ENCODE peak calls at places on chromosomes 2 and 18, in six cellular contexts. One of them, this sample, is unnamed.

GRCh38 chr2:2845267-2845666 is 514.2 kb upstream of the MYT1L start:
- DNase-seq in globus pallidus: no peak
- DNase-seq in activated naive CD8-positive, alpha-beta T cell treated with anti-CD3 and anti-CD28 coated beads for 36 hours: no peak
- DNase-seq in H9: no peak
- DNase-seq in NT2/D1: no peak
- DNase-seq in nucleus accumbens: no peak
- DNase-seq in this sample: no peak

GRCh38 chr2:152335016-152335850 is at the start of gene FMNL2:
- DNase-seq in H9: peak; percentile 94
- DNase-seq in NT2/D1: peak; percentile 72
- DNase-seq in nucleus accumbens: peak; percentile 75
- DNase-seq in activated naive CD8-positive, alpha-beta T cell treated with anti-CD3 and anti-CD28 coated beads for 36 hours: peak; percentile 71
- DNase-seq in globus pallidus: peak; percentile 90
- DNase-seq in this sample: peak; percentile 63

GRCh38 chr2:142315353-142315752 is 184.5 kb upstream of the LRP1B start:
- DNase-seq in H9: no peak
- DNase-seq in nucleus accumbens: no peak
- DNase-seq in NT2/D1: no peak
- DNase-seq in globus pallidus: no peak
- DNase-seq in activated naive CD8-positive, alpha-beta T cell treated with anti-CD3 and anti-CD28 coated beads for 36 hours: no peak
- DNase-seq in this sample: no peak

GRCh38 chr2:173982918-173983317 is 17.7 kb upstream of the SP3 start:
- DNase-seq in globus pallidus: peak; percentile 29
- DNase-seq in activated naive CD8-positive, alpha-beta T cell treated with anti-CD3 and anti-CD28 coated beads for 36 hours: no peak
- DNase-seq in H9: no peak
- DNase-seq in nucleus accumbens: no peak
- DNase-seq in NT2/D1: no peak
- DNase-seq in this sample: no peak

GRCh38 chr2:162474006-162474405 is 130.1 kb downstream of the GCA start:
- DNase-seq in globus pallidus: no peak
- DNase-seq in H9: no peak
- DNase-seq in NT2/D1: no peak
- DNase-seq in activated naive CD8-positive, alpha-beta T cell treated with anti-CD3 and anti-CD28 coated beads for 36 hours: no peak
- DNase-seq in nucleus accumbens: no peak
- DNase-seq in this sample: no peak

GRCh38 chr2:170122883-170123547 is 54.9 kb upstream of the MYO3B start:
- DNase-seq in globus pallidus: no peak
- DNase-seq in nucleus accumbens: no peak
- DNase-seq in H9: no peak
- DNase-seq in activated naive CD8-positive, alpha-beta T cell treated with anti-CD3 and anti-CD28 coated beads for 36 hours: no peak
- DNase-seq in NT2/D1: no peak
- DNase-seq in this sample: no peak

GRCh38 chr18:21298351-21298750 is 56.3 kb downstream of the GREB1L start:
- DNase-seq in nucleus accumbens: no peak
- DNase-seq in NT2/D1: no peak
- DNase-seq in globus pallidus: no peak
- DNase-seq in H9: no peak
- DNase-seq in activated naive CD8-positive, alpha-beta T cell treated with anti-CD3 and anti-CD28 coated beads for 36 hours: no peak
- DNase-seq in this sample: no peak

GRCh38 chr2:233829193-233830110 is 24.9 kb downstream of the HJURP start:
- DNase-seq in H9: peak; percentile 22
- DNase-seq in NT2/D1: no peak
- DNase-seq in nucleus accumbens: no peak
- DNase-seq in activated naive CD8-positive, alpha-beta T cell treated with anti-CD3 and anti-CD28 coated beads for 36 hours: no peak
- DNase-seq in globus pallidus: no peak
- DNase-seq in this sample: no peak

GRCh38 chr2:179020156-179020750 is 29.7 kb downstream of the CCDC141 start:
- DNase-seq in nucleus accumbens: no peak
- DNase-seq in globus pallidus: no peak
- DNase-seq in NT2/D1: peak; percentile 30
- DNase-seq in activated naive CD8-positive, alpha-beta T cell treated with anti-CD3 and anti-CD28 coated beads for 36 hours: peak; percentile 50
- DNase-seq in H9: peak; percentile 67
- DNase-seq in this sample: peak; percentile 47

GRCh38 chr18:68648191-68648590 is 66.7 kb downstream of the TMX3 start:
- DNase-seq in H9: no peak
- DNase-seq in nucleus accumbens: no peak
- DNase-seq in globus pallidus: no peak
- DNase-seq in activated naive CD8-positive, alpha-beta T cell treated with anti-CD3 and anti-CD28 coated beads for 36 hours: no peak
- DNase-seq in NT2/D1: no peak
- DNase-seq in this sample: no peak

GRCh38 chr2:61889212-61889956 is 928 bp upstream of the CCT4 start:
- DNase-seq in NT2/D1: no peak
- DNase-seq in globus pallidus: peak; percentile 8
- DNase-seq in nucleus accumbens: no peak
- DNase-seq in H9: no peak
- DNase-seq in activated naive CD8-positive, alpha-beta T cell treated with anti-CD3 and anti-CD28 coated beads for 36 hours: no peak
- DNase-seq in this sample: no peak

GRCh38 chr2:98552499-98553179 is 55.7 kb downstream of the COA5 start:
- DNase-seq in H9: no peak
- DNase-seq in globus pallidus: no peak
- DNase-seq in activated naive CD8-positive, alpha-beta T cell treated with anti-CD3 and anti-CD28 coated beads for 36 hours: no peak
- DNase-seq in nucleus accumbens: no peak
- DNase-seq in NT2/D1: no peak
- DNase-seq in this sample: no peak

GRCh38 chr2:164974221-164974620 is 18.9 kb upstream of the SLC38A11 start:
- DNase-seq in nucleus accumbens: no peak
- DNase-seq in activated naive CD8-positive, alpha-beta T cell treated with anti-CD3 and anti-CD28 coated beads for 36 hours: no peak
- DNase-seq in H9: no peak
- DNase-seq in NT2/D1: no peak
- DNase-seq in globus pallidus: no peak
- DNase-seq in this sample: no peak

GRCh38 chr2:66686768-66687167 is 251.8 kb downstream of the MEIS1 start:
- DNase-seq in globus pallidus: no peak
- DNase-seq in NT2/D1: no peak
- DNase-seq in activated naive CD8-positive, alpha-beta T cell treated with anti-CD3 and anti-CD28 coated beads for 36 hours: no peak
- DNase-seq in nucleus accumbens: no peak
- DNase-seq in H9: no peak
- DNase-seq in this sample: no peak

GRCh38 chr2:233020454-233020853 is 7.4 kb upstream of the NGEF start:
- DNase-seq in activated naive CD8-positive, alpha-beta T cell treated with anti-CD3 and anti-CD28 coated beads for 36 hours: no peak
- DNase-seq in H9: no peak
- DNase-seq in NT2/D1: no peak
- DNase-seq in nucleus accumbens: no peak
- DNase-seq in globus pallidus: no peak
- DNase-seq in this sample: no peak

GRCh38 chr18:23398401-23398800 is 54.7 kb upstream of the RIOK3 start:
- DNase-seq in globus pallidus: no peak
- DNase-seq in activated naive CD8-positive, alpha-beta T cell treated with anti-CD3 and anti-CD28 coated beads for 36 hours: no peak
- DNase-seq in nucleus accumbens: no peak
- DNase-seq in H9: no peak
- DNase-seq in NT2/D1: no peak
- DNase-seq in this sample: no peak

GRCh38 chr2:103276869-103277268 is 515.0 kb downstream of the TMEM182 start:
- DNase-seq in NT2/D1: no peak
- DNase-seq in H9: no peak
- DNase-seq in activated naive CD8-positive, alpha-beta T cell treated with anti-CD3 and anti-CD28 coated beads for 36 hours: no peak
- DNase-seq in nucleus accumbens: no peak
- DNase-seq in globus pallidus: no peak
- DNase-seq in this sample: no peak

GRCh38 chr2:232999354-232999753 is 13.7 kb downstream of the NGEF start:
- DNase-seq in activated naive CD8-positive, alpha-beta T cell treated with anti-CD3 and anti-CD28 coated beads for 36 hours: no peak
- DNase-seq in globus pallidus: peak; percentile 23
- DNase-seq in nucleus accumbens: no peak
- DNase-seq in H9: no peak
- DNase-seq in NT2/D1: no peak
- DNase-seq in this sample: no peak

GRCh38 chr2:62577994-62578836 is 72.2 kb upstream of the TMEM17 start:
- DNase-seq in activated naive CD8-positive, alpha-beta T cell treated with anti-CD3 and anti-CD28 coated beads for 36 hours: no peak
- DNase-seq in globus pallidus: no peak
- DNase-seq in NT2/D1: no peak
- DNase-seq in H9: no peak
- DNase-seq in nucleus accumbens: no peak
- DNase-seq in this sample: no peak

GRCh38 chr2:53216805-53217204 is 550.8 kb upstream of the CHAC2 start:
- DNase-seq in H9: no peak
- DNase-seq in activated naive CD8-positive, alpha-beta T cell treated with anti-CD3 and anti-CD28 coated beads for 36 hours: no peak
- DNase-seq in NT2/D1: no peak
- DNase-seq in globus pallidus: no peak
- DNase-seq in nucleus accumbens: no peak
- DNase-seq in this sample: no peak

GRCh38 chr2:218881744-218882462 is 1.3 kb downstream of the WNT10A start:
- DNase-seq in NT2/D1: no peak
- DNase-seq in globus pallidus: no peak
- DNase-seq in activated naive CD8-positive, alpha-beta T cell treated with anti-CD3 and anti-CD28 coated beads for 36 hours: no peak
- DNase-seq in nucleus accumbens: no peak
- DNase-seq in H9: no peak
- DNase-seq in this sample: no peak

GRCh38 chr18:38007931-38008330 is 442.3 kb upstream of the CELF4 start:
- DNase-seq in NT2/D1: no peak
- DNase-seq in H9: no peak
- DNase-seq in activated naive CD8-positive, alpha-beta T cell treated with anti-CD3 and anti-CD28 coated beads for 36 hours: no peak
- DNase-seq in nucleus accumbens: no peak
- DNase-seq in globus pallidus: no peak
- DNase-seq in this sample: no peak

GRCh38 chr2:178315488-178315948 is 121.2 kb downstream of the OSBPL6 start:
- DNase-seq in nucleus accumbens: no peak
- DNase-seq in globus pallidus: no peak
- DNase-seq in NT2/D1: no peak
- DNase-seq in H9: no peak
- DNase-seq in activated naive CD8-positive, alpha-beta T cell treated with anti-CD3 and anti-CD28 coated beads for 36 hours: no peak
- DNase-seq in this sample: no peak

GRCh38 chr18:11327656-11328055 is 178.3 kb upstream of the PIEZO2 start:
- DNase-seq in NT2/D1: no peak
- DNase-seq in H9: no peak
- DNase-seq in globus pallidus: peak; percentile 20
- DNase-seq in nucleus accumbens: no peak
- DNase-seq in activated naive CD8-positive, alpha-beta T cell treated with anti-CD3 and anti-CD28 coated beads for 36 hours: no peak
- DNase-seq in this sample: no peak

GRCh38 chr2:27125104-27125503 is 1.5 kb downstream of the ABHD1 start:
- DNase-seq in nucleus accumbens: no peak
- DNase-seq in globus pallidus: no peak
- DNase-seq in NT2/D1: no peak
- DNase-seq in activated naive CD8-positive, alpha-beta T cell treated with anti-CD3 and anti-CD28 coated beads for 36 hours: no peak
- DNase-seq in H9: no peak
- DNase-seq in this sample: no peak

GRCh38 chr18:33666915-33667314 is 88.9 kb downstream of the ASXL3 start:
- DNase-seq in H9: no peak
- DNase-seq in globus pallidus: no peak
- DNase-seq in activated naive CD8-positive, alpha-beta T cell treated with anti-CD3 and anti-CD28 coated beads for 36 hours: no peak
- DNase-seq in NT2/D1: no peak
- DNase-seq in nucleus accumbens: no peak
- DNase-seq in this sample: no peak